ENCODE peak calls at places on chromosomes 5 and 9, in eight cellular contexts. C is endothelial cell, Y is body of pancreas, Z is lower lobe of right lung, Q is A549, F is fibroblast of villous mesenchyme, K is thoracic aorta, L is tibial artery. I is an unnamed sample.

GRCh38 chr9:69649566-69650260 is 22.5 kb downstream of the APBA1 start:
- DNase-seq in F (peak), L (no peak), Z (no peak), Y (no peak), Q (no peak), K (no peak), C (no peak), I (peak)

GRCh38 chr5:148827723-148828122 is 1.3 kb downstream of the ADRB2 start:
- DNase-seq in L (no peak), Y (no peak), Z (no peak), F (no peak), C (no peak), Q (no peak), K (no peak), I (no peak)

GRCh38 chr9:109100543-109101201 is 19.1 kb downstream of the TMEM245 start:
- DNase-seq in F (no peak), Y (no peak), L (no peak), Q (no peak), C (no peak), Z (no peak), K (no peak), I (no peak)

GRCh38 chr9:108053555-108054061 is 564.0 kb upstream of the KLF4 start:
- DNase-seq in Y (peak), K (peak), L (peak), Q (no peak), F (peak), Z (peak), C (no peak), I (peak)

GRCh38 chr5:97534166-97534565 is 351.1 kb upstream of the RIOK2 start:
- DNase-seq in F (peak), C (peak), K (no peak), Q (peak), L (no peak), Z (no peak), Y (peak), I (peak)

GRCh38 chr5:40106847-40107246 is 572.9 kb upstream of the PTGER4 start:
- DNase-seq in Q (no peak), L (no peak), F (no peak), C (no peak), Z (no peak), Y (no peak), K (no peak), I (no peak)

GRCh38 chr9:122122903-122123632 is 30.0 kb upstream of the TTLL11 start:
- DNase-seq in F (peak), Y (peak), C (peak), Q (peak), Z (peak), L (peak), K (no peak), I (peak)

GRCh38 chr5:1931590-1932138 is 48.9 kb upstream of the IRX4 start:
- DNase-seq in F (no peak), Q (no peak), C (peak), Z (no peak), L (no peak), Y (peak), K (no peak), I (no peak)

GRCh38 chr5:43016217-43016779 is 23.8 kb downstream of the ANXA2R start:
- DNase-seq in Q (no peak), F (no peak), Z (no peak), Y (no peak), C (no peak), L (no peak), K (no peak), I (no peak)

GRCh38 chr5:43020294-43020711 is 19.8 kb downstream of the ANXA2R start:
- DNase-seq in Y (no peak), Q (no peak), Z (no peak), K (no peak), L (no peak), C (peak), F (no peak), I (peak)

GRCh38 chr5:43019293-43019614 is 20.9 kb downstream of the ANXA2R start:
- DNase-seq in F (no peak), L (no peak), K (no peak), Q (no peak), Y (no peak), C (no peak), Z (no peak), I (no peak)

GRCh38 chr5:43019615-43020293 is 20.4 kb downstream of the ANXA2R start:
- DNase-seq in Z (peak), F (peak), Y (peak), C (peak), K (no peak), L (no peak), Q (peak), I (peak)

DNA sequence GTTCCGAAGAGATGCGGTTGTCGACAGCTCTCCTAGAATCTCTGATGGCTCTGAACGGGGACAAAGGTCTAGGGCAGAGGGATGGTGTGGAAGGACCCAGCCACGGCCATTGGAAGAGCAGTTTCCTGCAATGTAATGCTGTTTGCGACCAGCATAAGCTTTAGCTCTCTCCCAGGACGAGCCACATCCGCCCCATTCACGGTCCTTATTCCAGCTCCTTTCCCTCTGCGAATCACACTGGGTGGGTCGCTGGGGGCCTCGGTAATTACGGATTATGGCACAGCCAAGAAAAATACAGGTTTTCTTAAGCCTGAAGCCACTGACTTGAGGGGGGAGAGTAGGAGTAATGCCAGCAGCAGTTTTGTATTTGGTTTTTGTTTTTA is 22.7 kb downstream of the ANXA2R start:
- DNase-seq in C (peak), Y (no peak), Z (no peak), L (no peak), Q (no peak), K (no peak), F (peak), I (peak)
- TF ChIP-seq CTCF in C (no peak), Y (no peak), Z (no peak), L (peak), Q (no peak), K (peak), F (no peak), I (no peak)

GRCh38 chr9:94014845-94015244 is 59.7 kb upstream of the BARX1 start:
- DNase-seq in Y (no peak), L (no peak), C (no peak), Z (no peak), K (no peak), F (no peak), Q (no peak), I (no peak)
- TF ChIP-seq CTCF in Y (no peak), L (no peak), C (no peak), Z (no peak), K (no peak), F (no peak), Q (no peak), I (no peak)

GRCh38 chr5:151041577-151042268 is 21.3 kb downstream of the GPX3 start:
- DNase-seq in C (no peak), L (no peak), Y (no peak), Z (peak), F (no peak), K (no peak), Q (no peak), I (no peak)
- TF ChIP-seq CTCF in C (no peak), L (no peak), Y (no peak), Z (no peak), F (no peak), K (no peak), Q (no peak), I (no peak)

GRCh38 chr5:66742083-66742895 is 146.1 kb downstream of the MAST4 start:
- DNase-seq in C (no peak), Z (peak), K (no peak), Y (peak), F (no peak), L (no peak), Q (peak), I (peak)
- TF ChIP-seq CTCF in C (no peak), Z (peak), K (no peak), Y (peak), F (peak), L (no peak), Q (peak), I (peak)

GRCh38 chr5:120684213-120684612 is 220.1 kb downstream of the PRR16 start:
- DNase-seq in Y (no peak), K (no peak), F (peak), C (no peak), L (no peak), Q (no peak), Z (no peak), I (peak)
- TF ChIP-seq CTCF in Y (no peak), K (no peak), F (peak), C (no peak), L (no peak), Q (no peak), Z (no peak), I (no peak)

DNA sequence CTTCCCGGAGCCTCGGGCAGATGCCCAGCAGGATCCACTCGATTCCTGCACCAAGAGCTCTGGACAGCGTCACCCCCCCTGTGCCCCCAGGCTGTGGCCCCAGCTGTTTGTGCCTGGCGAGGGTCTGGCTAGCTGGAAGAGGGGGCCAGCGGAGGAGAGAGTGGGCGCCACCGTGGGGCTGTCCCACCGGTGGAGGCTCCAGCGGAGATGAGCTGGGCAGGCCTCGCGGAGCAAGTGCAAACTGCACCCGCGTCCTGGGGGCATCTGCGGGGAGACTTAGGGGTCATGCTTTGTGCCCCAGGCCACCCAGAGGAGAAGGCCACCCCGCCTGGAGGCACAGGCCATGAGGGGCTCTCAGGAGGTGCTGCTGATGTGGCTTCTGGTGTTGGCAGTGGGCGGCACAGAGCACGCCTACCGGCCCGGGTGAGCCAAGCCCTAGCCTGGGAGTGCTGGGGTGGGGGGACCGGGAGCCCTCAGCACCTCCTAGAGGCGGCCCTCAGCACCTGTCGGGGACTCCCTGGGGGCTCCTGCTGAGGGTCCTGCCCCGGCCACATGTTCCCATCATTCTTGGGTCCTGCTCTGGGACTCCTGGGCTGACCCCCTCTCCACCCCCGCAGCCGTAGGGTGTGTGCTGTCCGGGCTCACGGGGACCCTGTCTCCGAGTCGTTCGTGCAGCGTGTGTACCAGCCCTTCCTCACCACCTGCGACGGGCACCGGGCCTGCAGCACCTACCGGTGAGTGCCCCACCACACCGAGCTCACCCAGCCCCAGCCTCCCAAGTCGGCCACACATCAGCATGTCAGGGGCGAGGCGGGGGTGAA is 5.4 kb downstream of the EGFL7 start:
- DNase-seq in Y (no peak), Z (no peak), C (no peak), L (no peak), F (no peak), Q (no peak), K (no peak), I (no peak)
- TF ChIP-seq CTCF in Y (no peak), Z (no peak), C (no peak), L (no peak), F (no peak), Q (no peak), K (no peak), I (no peak)

I was measured in cardiac fibroblast.